ENCODE peak calls at places on chromosome 2, in eight cellular contexts. One of them, this sample, is unnamed.
A peak's percentile ranks its signal among the peaks of the same experiment; 100 is the strongest.

GRCh38 chr2:129273266-129274037 is 706.0 kb upstream of the RAB6C start:
- DNase-seq in lower lobe of right lung: no peak
- DNase-seq in HCT116: no peak
- DNase-seq in CD8-positive, alpha-beta memory T cell: no peak
- DNase-seq in GM12865: no peak
- DNase-seq in tibial artery: no peak
- DNase-seq in breast epithelium: no peak
- DNase-seq in CD8-positive, alpha-beta T cell: no peak
- DNase-seq in this sample: no peak

GRCh38 chr2:44358498-44358897 is 2.8 kb downstream of the PREPL start:
- DNase-seq in lower lobe of right lung: peak; percentile 71
- DNase-seq in HCT116: no peak
- DNase-seq in CD8-positive, alpha-beta memory T cell: peak; percentile 9
- DNase-seq in GM12865: peak; percentile 83
- DNase-seq in tibial artery: no peak
- DNase-seq in breast epithelium: peak; percentile 59
- DNase-seq in CD8-positive, alpha-beta T cell: peak; percentile 52
- DNase-seq in this sample: peak; percentile 10

GRCh38 chr2:69933839-69934613 is 19.1 kb downstream of the MXD1 start:
- DNase-seq in lower lobe of right lung: no peak
- DNase-seq in HCT116: no peak
- DNase-seq in CD8-positive, alpha-beta memory T cell: no peak
- DNase-seq in GM12865: peak; percentile 29
- DNase-seq in tibial artery: no peak
- DNase-seq in breast epithelium: no peak
- DNase-seq in CD8-positive, alpha-beta T cell: no peak
- DNase-seq in this sample: no peak

GRCh38 chr2:239268082-239268481 is 132.7 kb downstream of the HDAC4 start:
- DNase-seq in lower lobe of right lung: no peak
- DNase-seq in HCT116: no peak
- DNase-seq in CD8-positive, alpha-beta memory T cell: no peak
- DNase-seq in GM12865: no peak
- DNase-seq in tibial artery: peak; percentile 91
- DNase-seq in breast epithelium: peak; percentile 45
- DNase-seq in CD8-positive, alpha-beta T cell: no peak
- DNase-seq in this sample: no peak

GRCh38 chr2:192354512-192355244 is 159.9 kb upstream of the TMEFF2 start:
- DNase-seq in lower lobe of right lung: no peak
- DNase-seq in HCT116: no peak
- DNase-seq in CD8-positive, alpha-beta memory T cell: no peak
- DNase-seq in GM12865: no peak
- DNase-seq in tibial artery: no peak
- DNase-seq in breast epithelium: no peak
- DNase-seq in CD8-positive, alpha-beta T cell: no peak
- DNase-seq in this sample: no peak

GRCh38 chr2:47266939-47267338 is 111.8 kb upstream of the STPG4 start:
- DNase-seq in lower lobe of right lung: no peak
- DNase-seq in HCT116: no peak
- DNase-seq in CD8-positive, alpha-beta memory T cell: no peak
- DNase-seq in GM12865: no peak
- DNase-seq in tibial artery: no peak
- DNase-seq in breast epithelium: no peak
- DNase-seq in CD8-positive, alpha-beta T cell: no peak
- DNase-seq in this sample: no peak

GRCh38 chr2:129709956-129710598 is 269.4 kb upstream of the RAB6C start:
- DNase-seq in lower lobe of right lung: no peak
- DNase-seq in HCT116: no peak
- DNase-seq in CD8-positive, alpha-beta memory T cell: no peak
- DNase-seq in GM12865: no peak
- DNase-seq in tibial artery: no peak
- DNase-seq in breast epithelium: no peak
- DNase-seq in CD8-positive, alpha-beta T cell: no peak
- DNase-seq in this sample: no peak

GRCh38 chr2:137947714-137948336 is 16.4 kb upstream of the HNMT start:
- DNase-seq in lower lobe of right lung: peak; percentile 80
- DNase-seq in HCT116: peak; percentile 59
- DNase-seq in CD8-positive, alpha-beta memory T cell: no peak
- DNase-seq in GM12865: peak; percentile 62
- DNase-seq in tibial artery: peak; percentile 77
- DNase-seq in breast epithelium: peak; percentile 40
- DNase-seq in CD8-positive, alpha-beta T cell: no peak
- DNase-seq in this sample: peak; percentile 31

GRCh38 chr2:36388472-36388871 is 32.9 kb downstream of the CRIM1 start:
- DNase-seq in lower lobe of right lung: no peak
- DNase-seq in HCT116: no peak
- DNase-seq in CD8-positive, alpha-beta memory T cell: no peak
- DNase-seq in GM12865: no peak
- DNase-seq in tibial artery: no peak
- DNase-seq in breast epithelium: no peak
- DNase-seq in CD8-positive, alpha-beta T cell: no peak
- DNase-seq in this sample: no peak

DNA sequence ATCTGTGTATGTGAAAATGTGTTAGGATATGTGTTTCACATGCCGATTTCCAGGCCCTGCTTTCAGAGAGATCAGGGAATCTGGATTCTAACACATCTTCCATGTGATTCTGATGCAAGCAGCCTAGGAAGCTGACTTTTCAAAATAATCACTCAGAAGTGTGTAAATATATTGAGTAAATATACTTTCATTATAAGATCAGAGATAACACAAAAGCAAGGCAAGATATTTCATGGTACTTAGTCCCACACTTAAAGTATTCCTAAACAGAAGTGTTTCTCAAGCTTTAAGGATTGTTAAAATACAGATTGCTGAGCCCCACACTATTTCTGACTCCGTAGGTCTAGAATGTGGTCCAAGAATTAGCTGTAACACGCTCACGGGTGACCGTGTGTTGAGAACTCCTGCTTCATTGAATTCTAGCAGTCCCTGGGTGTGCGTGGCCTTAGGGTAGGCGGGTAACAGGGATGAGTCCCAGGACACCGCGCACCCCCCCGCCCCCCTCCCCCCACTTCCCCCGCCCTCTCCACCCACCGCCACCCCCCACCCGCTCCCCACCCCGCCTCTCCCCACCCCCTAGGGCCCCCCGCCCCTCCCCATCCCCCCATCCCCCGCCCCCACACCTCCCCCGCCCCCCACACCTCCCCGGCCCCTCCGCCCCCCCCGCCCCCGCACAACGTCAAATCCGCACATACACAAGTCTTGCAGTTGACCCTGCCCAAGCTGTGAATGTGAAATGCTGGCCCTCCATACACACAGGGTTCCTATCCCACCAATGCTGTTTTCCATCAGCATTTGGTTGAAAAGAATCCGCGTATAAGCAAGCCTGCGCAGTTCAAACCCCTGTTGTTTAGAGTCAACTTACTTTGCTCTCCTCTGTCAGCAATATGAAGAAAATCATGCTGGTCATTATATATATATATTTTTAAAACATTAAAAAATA is 94.1 kb upstream of the SLC39A10 start:
- DNase-seq in lower lobe of right lung: no peak
- DNase-seq in HCT116: no peak
- DNase-seq in CD8-positive, alpha-beta memory T cell: no peak
- DNase-seq in GM12865: peak; percentile 46
- DNase-seq in tibial artery: no peak
- DNase-seq in breast epithelium: no peak
- DNase-seq in CD8-positive, alpha-beta T cell: no peak
- DNase-seq in this sample: no peak
- H3K4me3 ChIP-seq in lower lobe of right lung: no peak overlapping the region
- H3K4me3 ChIP-seq in HCT116: no peak overlapping the region
- H3K4me3 ChIP-seq in CD8-positive, alpha-beta memory T cell: peak overlapping the region; percentile 34
- H3K4me3 ChIP-seq in GM12865: peak overlapping the region; percentile 54
- H3K4me3 ChIP-seq in tibial artery: no peak overlapping the region
- H3K4me3 ChIP-seq in breast epithelium: no peak overlapping the region
- H3K4me3 ChIP-seq in CD8-positive, alpha-beta T cell: peak overlapping the region; percentile 7
- H3K4me3 ChIP-seq in this sample: no peak overlapping the region

DNA sequence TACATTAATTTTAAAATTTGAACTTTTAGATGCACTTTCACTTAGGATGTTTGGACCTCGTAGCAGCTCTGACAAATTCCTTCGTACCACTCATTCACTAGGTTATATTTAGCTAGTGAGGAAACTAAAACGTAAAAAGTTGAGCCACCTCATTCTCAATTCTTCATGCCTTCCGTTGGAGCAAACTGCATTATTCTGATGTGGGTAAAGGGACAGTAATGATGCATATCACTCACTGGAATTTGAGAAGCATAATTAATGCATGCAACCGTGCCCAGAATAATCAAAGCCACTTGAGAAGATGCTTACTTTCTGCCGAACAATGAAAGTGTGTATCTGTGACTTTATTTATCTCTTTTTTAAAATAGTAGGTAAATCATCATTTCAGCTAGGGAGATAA is 2.2 kb downstream of the CNOT9 start:
- DNase-seq in lower lobe of right lung: no peak
- DNase-seq in HCT116: no peak
- DNase-seq in CD8-positive, alpha-beta memory T cell: no peak
- DNase-seq in GM12865: peak; percentile 15
- DNase-seq in tibial artery: no peak
- DNase-seq in breast epithelium: no peak
- DNase-seq in CD8-positive, alpha-beta T cell: no peak
- DNase-seq in this sample: no peak
- H3K4me3 ChIP-seq in lower lobe of right lung: peak overlapping the region; percentile 94
- H3K4me3 ChIP-seq in HCT116: no peak overlapping the region
- H3K4me3 ChIP-seq in CD8-positive, alpha-beta memory T cell: peak overlapping the region; percentile 93
- H3K4me3 ChIP-seq in GM12865: peak overlapping the region; percentile 97
- H3K4me3 ChIP-seq in tibial artery: peak overlapping the region; percentile 76
- H3K4me3 ChIP-seq in breast epithelium: no peak overlapping the region
- H3K4me3 ChIP-seq in CD8-positive, alpha-beta T cell: no peak overlapping the region
- H3K4me3 ChIP-seq in this sample: peak overlapping the region; percentile 95

GRCh38 chr2:46040563-46041155 is 256.5 kb upstream of the EPAS1 start:
- DNase-seq in lower lobe of right lung: no peak
- DNase-seq in HCT116: no peak
- DNase-seq in CD8-positive, alpha-beta memory T cell: no peak
- DNase-seq in GM12865: no peak
- DNase-seq in tibial artery: no peak
- DNase-seq in breast epithelium: no peak
- DNase-seq in CD8-positive, alpha-beta T cell: no peak
- DNase-seq in this sample: no peak

GRCh38 chr2:46041434-46041833 is 255.8 kb upstream of the EPAS1 start:
- DNase-seq in lower lobe of right lung: no peak
- DNase-seq in HCT116: no peak
- DNase-seq in CD8-positive, alpha-beta memory T cell: no peak
- DNase-seq in GM12865: no peak
- DNase-seq in tibial artery: no peak
- DNase-seq in breast epithelium: no peak
- DNase-seq in CD8-positive, alpha-beta T cell: no peak
- DNase-seq in this sample: no peak

GRCh38 chr2:46039543-46040303 is 257.5 kb upstream of the EPAS1 start:
- DNase-seq in lower lobe of right lung: no peak
- DNase-seq in HCT116: no peak
- DNase-seq in CD8-positive, alpha-beta memory T cell: no peak
- DNase-seq in GM12865: no peak
- DNase-seq in tibial artery: no peak
- DNase-seq in breast epithelium: no peak
- DNase-seq in CD8-positive, alpha-beta T cell: peak; percentile 9
- DNase-seq in this sample: no peak

GRCh38 chr2:46042711-46043110 is 254.5 kb upstream of the EPAS1 start:
- DNase-seq in lower lobe of right lung: no peak
- DNase-seq in HCT116: no peak
- DNase-seq in CD8-positive, alpha-beta memory T cell: no peak
- DNase-seq in GM12865: no peak
- DNase-seq in tibial artery: no peak
- DNase-seq in breast epithelium: no peak
- DNase-seq in CD8-positive, alpha-beta T cell: no peak
- DNase-seq in this sample: no peak

GRCh38 chr2:46042207-46042637 is 255.0 kb upstream of the EPAS1 start:
- DNase-seq in lower lobe of right lung: no peak
- DNase-seq in HCT116: no peak
- DNase-seq in CD8-positive, alpha-beta memory T cell: no peak
- DNase-seq in GM12865: no peak
- DNase-seq in tibial artery: no peak
- DNase-seq in breast epithelium: no peak
- DNase-seq in CD8-positive, alpha-beta T cell: no peak
- DNase-seq in this sample: no peak
- H3K4me3 ChIP-seq in lower lobe of right lung: no peak overlapping the region
- H3K4me3 ChIP-seq in HCT116: no peak overlapping the region
- H3K4me3 ChIP-seq in CD8-positive, alpha-beta memory T cell: no peak overlapping the region
- H3K4me3 ChIP-seq in GM12865: no peak overlapping the region
- H3K4me3 ChIP-seq in tibial artery: no peak overlapping the region
- H3K4me3 ChIP-seq in breast epithelium: no peak overlapping the region
- H3K4me3 ChIP-seq in CD8-positive, alpha-beta T cell: no peak overlapping the region
- H3K4me3 ChIP-seq in this sample: no peak overlapping the region

GRCh38 chr2:219524817-219525216 is 10.5 kb downstream of the ASIC4 start:
- DNase-seq in lower lobe of right lung: no peak
- DNase-seq in HCT116: no peak
- DNase-seq in CD8-positive, alpha-beta memory T cell: no peak
- DNase-seq in GM12865: no peak
- DNase-seq in tibial artery: no peak
- DNase-seq in breast epithelium: no peak
- DNase-seq in CD8-positive, alpha-beta T cell: no peak
- DNase-seq in this sample: no peak

GRCh38 chr2:219521066-219521880 is 7.0 kb downstream of the ASIC4 start:
- DNase-seq in lower lobe of right lung: no peak
- DNase-seq in HCT116: no peak
- DNase-seq in CD8-positive, alpha-beta memory T cell: no peak
- DNase-seq in GM12865: no peak
- DNase-seq in tibial artery: no peak
- DNase-seq in breast epithelium: no peak
- DNase-seq in CD8-positive, alpha-beta T cell: no peak
- DNase-seq in this sample: peak; percentile 37

GRCh38 chr2:219523031-219523671 is 8.9 kb downstream of the ASIC4 start:
- DNase-seq in lower lobe of right lung: no peak
- DNase-seq in HCT116: no peak
- DNase-seq in CD8-positive, alpha-beta memory T cell: no peak
- DNase-seq in GM12865: no peak
- DNase-seq in tibial artery: no peak
- DNase-seq in breast epithelium: no peak
- DNase-seq in CD8-positive, alpha-beta T cell: no peak
- DNase-seq in this sample: no peak

GRCh38 chr2:219520079-219520478 is 5.8 kb downstream of the ASIC4 start:
- DNase-seq in lower lobe of right lung: no peak
- DNase-seq in HCT116: no peak
- DNase-seq in CD8-positive, alpha-beta memory T cell: no peak
- DNase-seq in GM12865: no peak
- DNase-seq in tibial artery: no peak
- DNase-seq in breast epithelium: no peak
- DNase-seq in CD8-positive, alpha-beta T cell: no peak
- DNase-seq in this sample: no peak

GRCh38 chr2:219522111-219523030 is 8.1 kb downstream of the ASIC4 start:
- DNase-seq in lower lobe of right lung: no peak
- DNase-seq in HCT116: peak; percentile 79
- DNase-seq in CD8-positive, alpha-beta memory T cell: no peak
- DNase-seq in GM12865: no peak
- DNase-seq in tibial artery: no peak
- DNase-seq in breast epithelium: no peak
- DNase-seq in CD8-positive, alpha-beta T cell: no peak
- DNase-seq in this sample: no peak
- H3K4me3 ChIP-seq in lower lobe of right lung: no peak overlapping the region
- H3K4me3 ChIP-seq in HCT116: peak overlapping the region; percentile 49
- H3K4me3 ChIP-seq in CD8-positive, alpha-beta memory T cell: no peak overlapping the region
- H3K4me3 ChIP-seq in GM12865: no peak overlapping the region
- H3K4me3 ChIP-seq in tibial artery: peak overlapping the region; percentile 43
- H3K4me3 ChIP-seq in breast epithelium: peak overlapping the region; percentile 12
- H3K4me3 ChIP-seq in CD8-positive, alpha-beta T cell: no peak overlapping the region
- H3K4me3 ChIP-seq in this sample: no peak overlapping the region

GRCh38 chr2:38957972-38958371 is 68.3 kb downstream of the ARHGEF33 start:
- DNase-seq in lower lobe of right lung: no peak
- DNase-seq in HCT116: no peak
- DNase-seq in CD8-positive, alpha-beta memory T cell: no peak
- DNase-seq in GM12865: no peak
- DNase-seq in tibial artery: no peak
- DNase-seq in breast epithelium: no peak
- DNase-seq in CD8-positive, alpha-beta T cell: no peak
- DNase-seq in this sample: no peak
- H3K4me3 ChIP-seq in lower lobe of right lung: no peak overlapping the region
- H3K4me3 ChIP-seq in HCT116: no peak overlapping the region
- H3K4me3 ChIP-seq in CD8-positive, alpha-beta memory T cell: no peak overlapping the region
- H3K4me3 ChIP-seq in GM12865: no peak overlapping the region
- H3K4me3 ChIP-seq in tibial artery: no peak overlapping the region
- H3K4me3 ChIP-seq in breast epithelium: no peak overlapping the region
- H3K4me3 ChIP-seq in CD8-positive, alpha-beta T cell: no peak overlapping the region
- H3K4me3 ChIP-seq in this sample: no peak overlapping the region

GRCh38 chr2:161976927-161977326 is 97.1 kb downstream of the DPP4 start:
- DNase-seq in lower lobe of right lung: no peak
- DNase-seq in HCT116: no peak
- DNase-seq in CD8-positive, alpha-beta memory T cell: no peak
- DNase-seq in GM12865: no peak
- DNase-seq in tibial artery: no peak
- DNase-seq in breast epithelium: no peak
- DNase-seq in CD8-positive, alpha-beta T cell: no peak
- DNase-seq in this sample: no peak
- H3K4me3 ChIP-seq in lower lobe of right lung: no peak overlapping the region
- H3K4me3 ChIP-seq in HCT116: no peak overlapping the region
- H3K4me3 ChIP-seq in CD8-positive, alpha-beta memory T cell: no peak overlapping the region
- H3K4me3 ChIP-seq in GM12865: no peak overlapping the region
- H3K4me3 ChIP-seq in tibial artery: no peak overlapping the region
- H3K4me3 ChIP-seq in breast epithelium: no peak overlapping the region
- H3K4me3 ChIP-seq in CD8-positive, alpha-beta T cell: no peak overlapping the region
- H3K4me3 ChIP-seq in this sample: no peak overlapping the region